ENCODE peak calls at places on chromosomes 7 and 10, in nine cellular contexts. J, Q, A, P, E, X, Y, T and Z are unnamed samples.

GRCh38 chr10:5584895-5585516 is 60.2 kb downstream of the CALML3 start:
- DNase-seq in E (no peak), Y (peak; percentile 85), X (peak; percentile 95), A (no peak), J (peak; percentile 70), P (peak; percentile 49), T (no peak), Q (peak; percentile 86), Z (peak; percentile 93)

GRCh38 chr7:158127241-158127640 is 460.4 kb downstream of the PTPRN2 start:
- DNase-seq in J (no peak), X (no peak), Y (no peak), Q (no peak), T (no peak), P (no peak), E (no peak), A (no peak), Z (no peak)

GRCh38 chr10:128047337-128047736 is 78.9 kb downstream of the MKI67 start:
- DNase-seq in Q (no peak), X (no peak), Y (peak; percentile 48), E (no peak), P (peak; percentile 95), J (no peak), T (no peak), A (peak; percentile 27), Z (peak; percentile 98)

GRCh38 chr7:64314493-64315020 is 796 bp downstream of the ZNF736 start:
- DNase-seq in A (no peak), J (no peak), Y (peak; percentile 2), E (no peak), Q (no peak), T (no peak), X (no peak), P (no peak), Z (no peak)

GRCh38 chr7:101363734-101364374 is 1.2 kb downstream of the COL26A1 start:
- DNase-seq in E (peak; percentile 41), T (peak; percentile 98), J (peak; percentile 17), P (peak; percentile 76), A (peak; percentile 40), Y (peak; percentile 62), Q (peak; percentile 40), X (peak; percentile 86), Z (peak; percentile 79)

GRCh38 chr7:116329845-116330503 is 119.6 kb downstream of the TES start:
- DNase-seq in X (peak; percentile 59), A (no peak), Y (no peak), E (no peak), P (no peak), J (no peak), T (no peak), Q (no peak), Z (no peak)

GRCh38 chr10:127798116-127798515 is 61.1 kb downstream of the FOXI2 start:
- DNase-seq in A (no peak), Y (no peak), J (no peak), X (no peak), E (no peak), T (no peak), P (no peak), Q (no peak), Z (no peak)

GRCh38 chr10:61888744-61889143 is 12.8 kb upstream of the ARID5B start:
- DNase-seq in P (no peak), Q (peak; percentile 75), J (no peak), X (peak; percentile 60), T (no peak), Y (peak; percentile 36), E (no peak), A (no peak), Z (no peak)

GRCh38 chr10:79311581-79312407 is 35.5 kb upstream of the PPIF start:
- DNase-seq in Q (no peak), T (peak; percentile 50), E (no peak), X (no peak), A (no peak), J (no peak), P (no peak), Y (no peak), Z (no peak)

GRCh38 chr10:200405-200804 is 65.2 kb downstream of the ZMYND11 start:
- DNase-seq in A (no peak), E (no peak), T (no peak), J (no peak), Y (peak; percentile 67), Q (peak; percentile 33), X (peak; percentile 37), P (no peak), Z (no peak)

GRCh38 chr7:4159761-4160554 is 522.1 kb upstream of the FOXK1 start:
- DNase-seq in A (no peak), Q (no peak), P (no peak), T (no peak), Y (peak; percentile 21), X (no peak), J (no peak), E (no peak), Z (peak; percentile 82)

GRCh38 chr7:41339913-41340676 is 362.8 kb downstream of the INHBA start:
- DNase-seq in P (no peak), A (no peak), Y (peak; percentile 46), J (no peak), T (no peak), Q (no peak), X (no peak), E (no peak), Z (no peak)

GRCh38 chr7:136058561-136058960 is 81.4 kb upstream of the MTPN start:
- DNase-seq in T (no peak), J (no peak), X (no peak), P (no peak), A (no peak), Q (no peak), Y (no peak), E (no peak), Z (no peak)

GRCh38 chr7:29364661-29365060 is 170.1 kb downstream of the CHN2 start:
- DNase-seq in Q (no peak), X (no peak), Y (no peak), A (no peak), E (no peak), J (no peak), T (no peak), P (no peak), Z (no peak)

GRCh38 chr7:149473251-149473650 is 12.4 kb upstream of the ZNF777 start:
- DNase-seq in Q (no peak), P (no peak), E (no peak), X (no peak), T (no peak), A (no peak), J (no peak), Y (no peak), Z (no peak)

GRCh38 chr10:23499317-23499716 is 60.4 kb downstream of the OTUD1 start:
- DNase-seq in A (no peak), Q (no peak), P (no peak), X (no peak), Y (no peak), E (no peak), T (no peak), J (no peak), Z (no peak)

GRCh38 chr7:101829374-101829773 is 11.9 kb downstream of the CUX1 start:
- DNase-seq in E (no peak), A (no peak), Q (no peak), Y (no peak), P (no peak), T (no peak), X (no peak), J (no peak), Z (no peak)

GRCh38 chr7:159027091-159027802 is 117.4 kb downstream of the VIPR2 start:
- DNase-seq in E (no peak), J (no peak), P (peak; percentile 20), A (peak; percentile 22), Q (no peak), T (no peak), X (peak; percentile 10), Y (no peak), Z (peak; percentile 6)

GRCh38 chr7:71444130-71444529 is 312.2 kb downstream of the GALNT17 start:
- DNase-seq in P (no peak), Y (no peak), T (no peak), E (no peak), X (no peak), J (no peak), A (no peak), Q (no peak), Z (no peak)

GRCh38 chr7:23002698-23003097 is 11.2 kb downstream of the HYCC1 start:
- DNase-seq in E (no peak), X (no peak), A (no peak), Q (no peak), J (no peak), T (no peak), P (no peak), Y (no peak), Z (no peak)
- TF ChIP-seq CTCF in E (no peak), X (no peak), A (no peak), Q (no peak), J (no peak), T (no peak), P (no peak), Y (no peak), Z (no peak)

GRCh38 chr10:85786401-85786899 is 580.1 kb downstream of the GRID1 start:
- DNase-seq in X (no peak), Q (no peak), P (peak; percentile 67), J (no peak), T (peak; percentile 78), E (no peak), A (no peak), Y (no peak), Z (no peak)
- TF ChIP-seq CTCF in X (no peak), Q (no peak), P (peak; percentile 57), J (no peak), T (no peak), E (no peak), A (no peak), Y (no peak), Z (no peak)

GRCh38 chr10:119306514-119306951 is 99.2 kb downstream of the GRK5 start:
- DNase-seq in X (no peak), Y (peak; percentile 48), E (no peak), Q (no peak), T (no peak), J (no peak), P (no peak), A (no peak), Z (peak; percentile 63)
- TF ChIP-seq CTCF in X (no peak), Y (peak; percentile 62), E (no peak), Q (no peak), T (peak; percentile 25), J (no peak), P (peak; percentile 41), A (peak; percentile 30), Z (peak; percentile 19)

DNA sequence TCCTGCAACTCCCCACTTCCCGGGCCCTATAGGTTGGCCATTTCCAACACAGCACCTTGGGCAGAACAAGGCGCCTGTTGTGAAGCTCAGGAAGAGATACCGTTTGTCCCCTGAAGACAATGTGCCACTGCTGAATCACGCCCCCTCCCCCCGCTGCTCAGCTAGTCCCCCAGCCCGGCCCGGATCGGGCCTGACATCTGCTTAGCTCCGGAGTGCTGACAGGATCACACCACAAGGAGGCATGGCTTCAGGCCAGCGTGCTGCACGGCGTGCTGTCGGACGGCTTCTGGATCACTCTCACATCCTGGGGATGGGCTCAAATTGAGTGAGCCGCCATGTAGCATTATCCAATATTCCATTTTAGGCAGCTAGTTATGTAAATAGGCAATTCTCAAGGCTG is 62.1 kb upstream of the EFCAB10 start:
- DNase-seq in P (peak; percentile 86), A (no peak), Y (no peak), Q (no peak), E (no peak), T (peak; percentile 85), J (no peak), X (peak; percentile 10), Z (no peak)
- TF ChIP-seq CTCF in P (peak; percentile 66), A (no peak), Y (no peak), Q (no peak), E (no peak), T (no peak), J (no peak), X (no peak), Z (no peak)